ENCODE peak calls at places on chromosomes 6 and 20, in four cellular contexts. R is effector memory CD8-positive, alpha-beta T cell; O is spleen; B is NCI-H748 treated with DMSO at 0.1 percent for 48 hours. V is an unnamed sample.

GRCh38 chr6:47724300-47724699 is 25.9 kb downstream of the ADGRF4 start:
- DNase-seq in O (no peak), R (no peak), B (no peak), V (no peak)

GRCh38 chr6:68226460-68226859 is 408.6 kb upstream of the ADGRB3 start:
- DNase-seq in O (no peak), B (peak; percentile 36), R (no peak), V (no peak)

GRCh38 chr6:52416629-52417151 is 3.5 kb upstream of the EFHC1 start:
- DNase-seq in B (peak; percentile 80), O (no peak), R (peak; percentile 58), V (peak; percentile 72)

GRCh38 chr6:113137411-113137810 is 719.7 kb upstream of the MARCKS start:
- DNase-seq in O (peak; percentile 78), R (no peak), B (no peak), V (no peak)

GRCh38 chr6:32153252-32153834 is 598 bp upstream of the PPT2 start:
- DNase-seq in B (no peak), R (no peak), O (peak; percentile 79), V (no peak)

GRCh38 chr20:60921021-60921622 is 330.9 kb upstream of the CDH4 start:
- DNase-seq in B (no peak), R (no peak), O (no peak), V (no peak)

GRCh38 chr6:30889921-30890645 is 5.8 kb downstream of the DDR1 start:
- DNase-seq in R (no peak), B (no peak), O (peak; percentile 51), V (no peak)

GRCh38 chr20:18679020-18679419 is 91.2 kb downstream of the DTD1 start:
- DNase-seq in O (no peak), R (no peak), B (peak; percentile 63), V (peak; percentile 2)

GRCh38 chr6:141677598-141678211 is 455.0 kb upstream of the GJE1 start:
- DNase-seq in B (peak; percentile 9), O (no peak), R (no peak), V (peak; percentile 30)

GRCh38 chr6:88074791-88075190 is 27.1 kb downstream of the SPACA1 start:
- DNase-seq in O (no peak), B (no peak), R (no peak), V (no peak)

GRCh38 chr6:56637640-56638039 is 5.0 kb downstream of the DST start:
- DNase-seq in O (no peak), B (peak; percentile 57), R (no peak), V (no peak)

GRCh38 chr6:30748301-30748769 is 4.0 kb upstream of the IER3 start:
- DNase-seq in R (no peak), B (no peak), O (no peak), V (no peak)

GRCh38 chr6:36662827-36663256 is 15.7 kb upstream of the CDKN1A start:
- DNase-seq in O (no peak), B (no peak), R (no peak), V (no peak)

GRCh38 chr20:53493201-53493908 is 100.3 kb downstream of the ZNF217 start:
- DNase-seq in B (no peak), R (no peak), O (no peak), V (no peak)

GRCh38 chr6:129134535-129134934 is 251.6 kb downstream of the LAMA2 start:
- DNase-seq in O (no peak), R (no peak), B (no peak), V (no peak)